ENCODE peak calls at places on chromosomes 16 and 17, in nine cellular contexts. Q is heart right ventricle; V is fibroblast of lung; T is neural progenitor cell; D is CD4-positive, CD25-positive, alpha-beta regulatory T cell; L is uterus; R is GM23248; F is transverse colon; X is Peyer's patch. Z is an unnamed sample.

GRCh38 chr16:85833540-85833914 is 34.0 kb downstream of the COX4I1 start:
- DNase-seq in Q (no peak), V (no peak), T (no peak), D (no peak), L (no peak), R (no peak), F (no peak), X (peak; percentile 44), Z (no peak)

GRCh38 chr17:32510466-32510865 is 23.7 kb downstream of the CDK5R1 start:
- DNase-seq in Q (no peak), V (no peak), T (no peak), D (no peak), L (no peak), R (no peak), F (no peak), X (no peak), Z (no peak)

GRCh38 chr16:2296662-2297505 is 29.0 kb upstream of the RNPS1 start:
- DNase-seq in Q (peak; percentile 25), V (peak; percentile 9), T (peak; percentile 34), D (no peak), L (no peak), R (peak; percentile 44), F (no peak), X (peak; percentile 47), Z (no peak)

GRCh38 chr17:58615768-58616659 is 75.8 kb downstream of the TEX14 start:
- DNase-seq in Q (no peak), V (no peak), T (no peak), D (no peak), L (no peak), R (no peak), F (no peak), X (no peak), Z (no peak)

GRCh38 chr17:16941643-16942042 is 30.3 kb downstream of the TNFRSF13B start:
- DNase-seq in Q (no peak), V (peak; percentile 46), T (no peak), D (no peak), L (no peak), R (peak; percentile 32), F (no peak), X (no peak), Z (no peak)

GRCh38 chr17:18261146-18261515 is 669 bp downstream of the MIEF2 start:
- DNase-seq in Q (peak; percentile 86), V (peak; percentile 56), T (peak; percentile 43), D (no peak), L (peak; percentile 73), R (peak; percentile 81), F (peak; percentile 66), X (peak; percentile 70), Z (no peak)

GRCh38 chr16:7581175-7581574 is 248.5 kb downstream of the RBFOX1 start:
- DNase-seq in Q (no peak), V (no peak), T (no peak), D (no peak), L (no peak), R (no peak), F (no peak), X (no peak), Z (no peak)

GRCh38 chr16:49632111-49632797 is 223.7 kb downstream of the ZNF423 start:
- DNase-seq in Q (no peak), V (no peak), T (no peak), D (no peak), L (no peak), R (no peak), F (no peak), X (no peak), Z (no peak)

GRCh38 chr17:55416470-55417052 is 5.1 kb downstream of the MMD start:
- DNase-seq in Q (no peak), V (peak; percentile 17), T (no peak), D (no peak), L (no peak), R (peak; percentile 50), F (no peak), X (no peak), Z (no peak)

GRCh38 chr17:68698761-68699160 is 97.6 kb upstream of the FAM20A start:
- DNase-seq in Q (peak; percentile 46), V (no peak), T (no peak), D (no peak), L (no peak), R (peak; percentile 14), F (peak; percentile 9), X (no peak), Z (no peak)

GRCh38 chr16:78761427-78761826 is 662.0 kb downstream of the WWOX start:
- DNase-seq in Q (no peak), V (no peak), T (peak; percentile 58), D (no peak), L (no peak), R (no peak), F (no peak), X (no peak), Z (no peak)

GRCh38 chr16:78764478-78764877 is 665.0 kb downstream of the WWOX start:
- DNase-seq in Q (no peak), V (no peak), T (no peak), D (no peak), L (no peak), R (no peak), F (no peak), X (no peak), Z (no peak)

GRCh38 chr16:78768226-78768625 is 668.8 kb downstream of the WWOX start:
- DNase-seq in Q (no peak), V (no peak), T (no peak), D (no peak), L (no peak), R (no peak), F (no peak), X (no peak), Z (no peak)

GRCh38 chr16:78762222-78762621 is 662.8 kb downstream of the WWOX start:
- DNase-seq in Q (no peak), V (no peak), T (peak; percentile 25), D (no peak), L (no peak), R (no peak), F (no peak), X (no peak), Z (no peak)

GRCh38 chr16:78763821-78764440 is 664.5 kb downstream of the WWOX start:
- DNase-seq in Q (no peak), V (no peak), T (no peak), D (no peak), L (no peak), R (no peak), F (no peak), X (no peak), Z (no peak)
- H3K4me3 ChIP-seq in Q (no peak overlapping the region), V (no peak overlapping the region), T (no peak overlapping the region), D (no peak overlapping the region), L (no peak overlapping the region), R (no peak overlapping the region), F (no peak overlapping the region), X (no peak overlapping the region), Z (no peak overlapping the region)

DNA sequence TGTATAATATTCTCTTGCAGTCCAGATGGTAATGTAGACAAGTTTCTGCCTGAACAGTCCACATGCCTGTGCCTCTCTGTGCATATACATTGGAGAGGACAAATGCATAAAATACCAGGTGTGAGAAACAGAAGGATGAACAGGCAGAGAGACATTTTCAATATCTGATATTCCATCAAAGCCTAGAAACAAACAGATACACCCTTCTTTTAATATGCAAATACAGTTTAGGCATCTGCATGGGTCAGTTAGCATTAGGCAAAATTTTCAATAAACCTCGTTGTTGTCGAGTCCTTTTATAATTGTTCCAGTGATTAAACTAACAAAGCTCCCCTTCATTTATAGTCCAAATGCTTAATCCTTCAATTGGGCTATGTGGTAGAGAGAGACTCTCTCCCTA is 883 bp downstream of the OMG start:
- DNase-seq in Q (no peak), V (no peak), T (no peak), D (no peak), L (no peak), R (no peak), F (no peak), X (no peak), Z (no peak)
- H3K27ac ChIP-seq in Q (no peak overlapping the region), V (no peak overlapping the region), T (no peak overlapping the region), D (no peak overlapping the region), L (no peak overlapping the region), R (no peak overlapping the region), F (no peak overlapping the region), X (no peak overlapping the region), Z (no peak overlapping the region)

GRCh38 chr17:81329279-81329926 is 34.3 kb upstream of the SLC38A10 start:
- DNase-seq in Q (peak; percentile 72), V (peak; percentile 90), T (peak; percentile 65), D (no peak), L (peak; percentile 94), R (peak; percentile 96), F (peak; percentile 94), X (peak; percentile 94), Z (peak; percentile 60)

GRCh38 chr17:81332118-81332834 is 37.2 kb upstream of the SLC38A10 start:
- DNase-seq in Q (no peak), V (no peak), T (no peak), D (no peak), L (no peak), R (no peak), F (no peak), X (no peak), Z (no peak)

GRCh38 chr17:81329927-81330883 is 35.1 kb upstream of the SLC38A10 start:
- DNase-seq in Q (no peak), V (peak; percentile 8), T (peak; percentile 56), D (no peak), L (no peak), R (peak; percentile 24), F (peak; percentile 61), X (peak; percentile 84), Z (no peak)

GRCh38 chr17:81331527-81332043 is 36.5 kb upstream of the SLC38A10 start:
- DNase-seq in Q (no peak), V (no peak), T (peak; percentile 59), D (no peak), L (no peak), R (no peak), F (no peak), X (no peak), Z (no peak)

GRCh38 chr17:81330884-81331245 is 35.8 kb upstream of the SLC38A10 start:
- DNase-seq in Q (no peak), V (no peak), T (no peak), D (no peak), L (no peak), R (no peak), F (no peak), X (no peak), Z (no peak)
- H3K4me3 ChIP-seq in Q (no peak overlapping the region), V (no peak overlapping the region), T (no peak overlapping the region), D (no peak overlapping the region), L (no peak overlapping the region), R (no peak overlapping the region), F (no peak overlapping the region), X (no peak overlapping the region), Z (no peak overlapping the region)

GRCh38 chr17:332558-333322 is 19.9 kb downstream of the RPH3AL start:
- DNase-seq in Q (no peak), V (peak; percentile 57), T (no peak), D (no peak), L (no peak), R (peak; percentile 61), F (no peak), X (peak; percentile 48), Z (no peak)

GRCh38 chr17:330993-331701 is 21.5 kb downstream of the RPH3AL start:
- DNase-seq in Q (peak; percentile 75), V (no peak), T (no peak), D (peak; percentile 41), L (peak; percentile 44), R (no peak), F (peak; percentile 29), X (peak; percentile 53), Z (no peak)

GRCh38 chr17:333626-334396 is 18.8 kb downstream of the RPH3AL start:
- DNase-seq in Q (peak; percentile 82), V (peak; percentile 54), T (peak; percentile 74), D (peak; percentile 29), L (peak; percentile 74), R (no peak), F (peak; percentile 67), X (peak; percentile 62), Z (peak; percentile 7)

GRCh38 chr17:329794-330420 is 22.7 kb downstream of the RPH3AL start:
- DNase-seq in Q (no peak), V (no peak), T (no peak), D (no peak), L (no peak), R (no peak), F (no peak), X (no peak), Z (no peak)

GRCh38 chr17:332023-332422 is 20.6 kb downstream of the RPH3AL start:
- DNase-seq in Q (no peak), V (no peak), T (no peak), D (no peak), L (no peak), R (no peak), F (no peak), X (no peak), Z (no peak)
- H3K27ac ChIP-seq in Q (peak overlapping the region; percentile 97), V (no peak overlapping the region), T (no peak overlapping the region), D (no peak overlapping the region), L (peak overlapping the region; percentile 75), R (no peak overlapping the region), F (peak overlapping the region; percentile 67), X (peak overlapping the region; percentile 81), Z (no peak overlapping the region)

Z was measured in AG04450.